ENCODE peak calls at places on chromosomes 3 and 15, in nine cellular contexts. W is mucosa of descending colon; C is K562; B is left lung; V is right lobe of liver; G is body of pancreas; H is pancreas; Z is CD8-positive, alpha-beta T cell; Y is heart left ventricle. D is an unnamed sample.
A peak's percentile ranks its signal among the peaks of the same experiment; 100 is the strongest.

GRCh38 chr3:152760024-152760563 is 74.8 kb upstream of the P2RY1 start:
- ATAC-seq in G (no peak), W (no peak), V (no peak), B (no peak), C (no peak), H (no peak), Y (no peak), Z (no peak), D (no peak)

GRCh38 chr15:48790716-48791115 is 20.2 kb downstream of the CEP152 start:
- ATAC-seq in H (no peak), C (no peak), G (no peak), B (no peak), V (no peak), Z (no peak), Y (no peak), W (no peak), D (no peak)

GRCh38 chr3:182516597-182517336 is 276.5 kb upstream of the ATP11B start:
- ATAC-seq in B (no peak), W (no peak), H (no peak), V (no peak), Y (no peak), G (no peak), C (no peak), Z (no peak), D (no peak)

GRCh38 chr3:111229301-111229700 is 157.7 kb downstream of the NECTIN3 start:
- ATAC-seq in W (no peak), H (no peak), Z (no peak), V (no peak), G (no peak), B (no peak), Y (no peak), C (no peak), D (no peak)

GRCh38 chr15:51237816-51238215 is 100.6 kb downstream of the CYP19A1 start:
- ATAC-seq in Y (no peak), B (no peak), H (no peak), C (no peak), G (no peak), Z (no peak), W (no peak), V (no peak), D (no peak)

GRCh38 chr3:112647122-112647521 is 6.2 kb upstream of the CCDC80 start:
- ATAC-seq in B (peak; percentile 53), H (no peak), Z (no peak), C (no peak), G (peak; percentile 59), W (no peak), Y (peak; percentile 66), V (no peak), D (peak; percentile 65)

GRCh38 chr3:121654493-121655385 is 6.0 kb downstream of the HCLS1 start:
- ATAC-seq in C (no peak), G (no peak), Y (no peak), B (no peak), Z (peak; percentile 81), W (peak; percentile 47), V (no peak), H (no peak), D (no peak)

GRCh38 chr3:123807820-123808219 is 76.3 kb downstream of the MYLK start:
- ATAC-seq in V (peak; percentile 70), Y (peak; percentile 24), B (no peak), Z (no peak), C (no peak), W (peak; percentile 79), G (peak; percentile 38), H (peak; percentile 38), D (no peak)

GRCh38 chr3:124078978-124079911 is 87.3 kb upstream of the ROPN1 start:
- ATAC-seq in V (peak; percentile 79), G (peak; percentile 33), B (peak; percentile 78), Y (no peak), C (peak; percentile 55), H (no peak), W (peak; percentile 62), Z (no peak), D (no peak)

GRCh38 chr15:90315276-90315982 is 36.7 kb upstream of the ZNF774 start:
- ATAC-seq in W (peak; percentile 87), B (peak; percentile 83), V (peak; percentile 79), G (peak; percentile 89), Y (peak; percentile 93), C (no peak), H (peak; percentile 89), Z (no peak), D (peak; percentile 86)

GRCh38 chr3:110815008-110815583 is 256.5 kb upstream of the NECTIN3 start:
- ATAC-seq in V (no peak), Z (no peak), C (no peak), Y (no peak), W (no peak), H (no peak), G (no peak), B (no peak), D (no peak)

GRCh38 chr3:123798540-123798939 is 85.6 kb downstream of the MYLK start:
- ATAC-seq in V (peak; percentile 90), W (no peak), Z (no peak), B (peak; percentile 38), H (no peak), G (no peak), Y (no peak), C (no peak), D (no peak)

GRCh38 chr3:157888040-157888439 is 218.2 kb downstream of the SHOX2 start:
- ATAC-seq in W (no peak), B (no peak), C (no peak), Y (no peak), V (no peak), G (no peak), H (no peak), Z (no peak), D (no peak)

GRCh38 chr15:63318344-63318743 is 40.9 kb downstream of the APH1B start:
- ATAC-seq in W (peak; percentile 14), Z (no peak), V (no peak), Y (no peak), H (no peak), B (no peak), C (no peak), G (no peak), D (no peak)

GRCh38 chr3:99817047-99817436 is 620 bp upstream of the CMSS1 start:
- ATAC-seq in C (peak; percentile 42), G (no peak), V (no peak), H (no peak), Z (no peak), Y (peak; percentile 1), W (no peak), B (peak; percentile 5), D (no peak)

GRCh38 chr3:99818818-99819217 is 1.2 kb downstream of the CMSS1 start:
- ATAC-seq in C (no peak), Y (no peak), H (no peak), W (no peak), G (no peak), V (no peak), Z (no peak), B (no peak), D (no peak)

DNA sequence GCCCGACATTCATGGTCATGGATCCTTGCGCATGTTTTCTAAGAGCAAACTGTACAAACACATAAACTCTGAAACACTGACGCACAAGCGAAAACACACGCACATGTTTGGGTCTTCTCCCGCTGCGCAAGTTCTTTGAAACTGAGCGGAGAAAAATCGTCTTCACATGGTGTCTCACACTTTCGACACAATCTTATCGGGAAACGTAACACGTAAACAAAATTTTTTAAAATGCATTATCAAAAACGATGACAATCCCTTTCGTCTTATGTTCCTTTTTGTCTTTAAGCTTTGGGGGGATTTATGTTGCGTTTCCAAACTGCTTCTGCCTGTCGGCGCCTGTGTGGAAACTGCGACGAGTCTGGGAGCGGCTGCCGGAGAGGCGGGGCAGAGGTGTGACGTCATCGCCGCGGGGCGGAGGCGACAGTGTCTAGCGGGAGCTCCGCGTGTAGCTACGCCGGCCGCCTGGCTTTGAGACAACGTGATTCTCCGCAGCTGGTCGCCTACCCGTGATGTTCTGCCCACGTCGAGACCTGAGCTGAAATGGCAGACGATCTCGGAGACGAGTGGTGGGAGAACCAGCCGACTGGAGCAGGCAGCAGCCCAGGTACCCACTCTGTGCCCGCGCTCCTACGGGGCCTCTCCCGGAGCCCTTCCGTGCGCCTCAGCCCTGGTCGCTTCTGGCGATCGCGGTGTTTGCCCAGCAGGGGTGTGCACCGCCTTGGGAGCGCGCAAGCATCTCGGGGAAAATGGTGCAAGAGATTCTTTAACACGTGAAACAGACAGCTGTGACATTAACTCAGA is at the start of gene CMSS1:
- ATAC-seq in W (peak; percentile 99), B (peak; percentile 98), Y (peak; percentile 98), H (peak; percentile 99), Z (peak; percentile 84), G (peak; percentile 99), C (peak; percentile 94), V (peak; percentile 99), D (peak; percentile 97)
- TF ChIP-seq CTCF in W (peak; percentile 11), B (peak; percentile 37), Y (no peak), H (no peak), Z (no peak), G (no peak), C (peak; percentile 9), V (no peak), D (peak; percentile 41)

DNA sequence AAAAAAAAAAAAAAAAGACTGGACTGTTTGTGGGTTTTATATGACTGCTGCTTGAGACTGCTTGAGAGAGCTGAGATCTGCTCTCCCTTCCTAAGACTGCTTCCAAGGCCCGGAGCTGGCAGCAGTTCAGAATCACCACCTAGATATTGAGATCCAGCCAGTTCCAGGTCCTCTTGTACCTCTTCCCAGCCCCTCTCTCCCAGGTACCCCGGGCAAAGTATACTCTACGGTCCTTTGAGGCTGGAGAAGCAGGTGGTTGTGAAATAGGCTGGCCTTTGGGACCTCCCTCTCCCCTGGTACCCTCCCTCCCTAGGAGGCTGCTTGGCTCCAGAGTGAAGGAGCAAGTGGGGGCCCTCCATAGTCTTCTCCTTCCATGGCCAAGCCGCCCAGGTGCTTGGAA is 12.6 kb upstream of the BAHD1 start:
- ATAC-seq in C (no peak), W (no peak), V (no peak), Z (no peak), G (no peak), Y (no peak), H (no peak), B (peak; percentile 61), D (no peak)
- H3K4me3 ChIP-seq in C (no peak overlapping the region), W (no peak overlapping the region), V (no peak overlapping the region), Z (no peak overlapping the region), G (no peak overlapping the region), Y (no peak overlapping the region), H (no peak overlapping the region), B (no peak overlapping the region), D (no peak overlapping the region)

DNA sequence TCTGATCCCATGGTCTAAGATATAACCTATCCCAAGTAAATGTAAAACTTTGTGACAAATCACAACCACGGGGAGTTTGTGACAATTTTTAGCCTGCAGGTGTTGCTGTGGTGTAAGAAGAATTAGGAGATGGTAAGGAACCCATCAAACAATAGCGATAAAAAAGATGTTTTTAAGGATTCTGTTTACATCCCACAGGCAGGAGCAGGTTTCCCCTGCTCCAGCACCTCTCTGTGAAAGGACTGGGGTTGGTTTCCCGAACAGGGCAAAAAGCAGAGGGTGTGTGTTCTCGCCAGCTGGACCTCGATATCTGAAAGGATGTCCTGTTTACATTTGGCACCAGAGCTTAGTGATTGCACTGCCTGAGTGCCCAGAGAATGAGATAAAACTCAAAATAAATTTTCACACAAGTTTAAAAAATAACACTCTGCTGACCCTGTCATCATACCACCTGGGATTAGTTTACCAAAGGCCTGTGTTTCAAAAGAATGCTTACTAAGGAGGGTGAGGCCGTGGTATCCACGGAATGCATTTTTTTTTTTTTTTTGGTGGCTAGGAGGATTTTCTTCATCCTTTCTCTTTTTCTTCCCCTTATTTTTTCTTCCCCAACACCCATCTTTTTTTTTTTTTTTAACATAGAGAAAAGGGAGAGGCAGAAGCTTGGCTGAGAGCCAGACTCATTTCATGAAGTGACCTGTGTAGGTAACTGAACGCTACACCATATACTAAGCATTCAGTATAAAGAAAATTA is 151.8 kb upstream of the DPH6 start:
- ATAC-seq in H (no peak), Z (no peak), B (peak; percentile 68), G (peak; percentile 40), C (peak; percentile 44), W (peak; percentile 54), Y (peak; percentile 76), V (peak; percentile 81), D (peak; percentile 68)
- TF ChIP-seq CTCF in H (no peak), Z (no peak), B (no peak), G (no peak), C (peak; percentile 26), W (no peak), Y (no peak), V (no peak), D (peak; percentile 46)

GRCh38 chr3:101509811-101510210 is 3.2 kb downstream of the SENP7 start:
- ATAC-seq in G (no peak), Z (no peak), B (no peak), V (no peak), W (no peak), C (no peak), H (no peak), Y (no peak), D (no peak)
- H3K4me3 ChIP-seq in G (no peak overlapping the region), Z (no peak overlapping the region), B (no peak overlapping the region), V (no peak overlapping the region), W (no peak overlapping the region), C (no peak overlapping the region), H (no peak overlapping the region), Y (no peak overlapping the region), D (no peak overlapping the region)

D was measured in gastroesophageal sphincter.